ENCODE peak calls at places on chromosome 15, in six cellular contexts. X is cardiac fibroblast, E is HuH-7, F is mesenteric fat pad, A is AG09309, H is fibroblast of the conjunctiva. J is an unnamed sample.

GRCh38 chr15:45521596-45522167 is 873 bp downstream of the SLC30A4 start:
- DNase-seq in X (no peak), E (peak), F (no peak), A (no peak), H (no peak), J (no peak)

GRCh38 chr15:93658026-93658790 is 569.2 kb upstream of the RGMA start:
- DNase-seq in X (no peak), E (no peak), F (no peak), A (no peak), H (no peak), J (no peak)

GRCh38 chr15:52162260-52162659 is 28.9 kb downstream of the GNB5 start:
- DNase-seq in X (no peak), E (no peak), F (no peak), A (no peak), H (no peak), J (no peak)

GRCh38 chr15:50066202-50066601 is 52.8 kb downstream of the ATP8B4 start:
- DNase-seq in X (peak), E (no peak), F (no peak), A (no peak), H (no peak), J (no peak)

GRCh38 chr15:38176155-38176554 is 76.5 kb upstream of the SPRED1 start:
- DNase-seq in X (peak), E (no peak), F (no peak), A (peak), H (no peak), J (no peak)

GRCh38 chr15:22945071-22945470 is 35.1 kb downstream of the CYFIP1 start:
- DNase-seq in X (no peak), E (no peak), F (no peak), A (no peak), H (no peak), J (no peak)

GRCh38 chr15:28051920-28052633 is 47.0 kb downstream of the OCA2 start:
- DNase-seq in X (no peak), E (no peak), F (no peak), A (no peak), H (no peak), J (no peak)

GRCh38 chr15:38398134-38398533 is 55.8 kb upstream of the FAM98B start:
- DNase-seq in X (peak), E (no peak), F (no peak), A (peak), H (peak), J (no peak)

GRCh38 chr15:35151782-35152181 is 66.7 kb upstream of the NANOGP8 start:
- DNase-seq in X (no peak), E (no peak), F (no peak), A (no peak), H (no peak), J (no peak)

GRCh38 chr15:45454825-45455224 is 67.7 kb downstream of the SLC30A4 start:
- DNase-seq in X (peak), E (no peak), F (peak), A (peak), H (peak), J (no peak)

GRCh38 chr15:39497759-39498565 is 82.9 kb upstream of the THBS1 start:
- DNase-seq in X (no peak), E (no peak), F (no peak), A (no peak), H (no peak), J (no peak)

GRCh38 chr15:94070341-94071275 is 160.8 kb upstream of the MCTP2 start:
- DNase-seq in X (no peak), E (no peak), F (no peak), A (no peak), H (no peak), J (no peak)

GRCh38 chr15:68404056-68404798 is 27.7 kb downstream of the ITGA11 start:
- DNase-seq in X (no peak), E (no peak), F (peak), A (no peak), H (no peak), J (no peak)

GRCh38 chr15:65578904-65579728 is 31.8 kb downstream of the INTS14 start:
- DNase-seq in X (no peak), E (no peak), F (no peak), A (no peak), H (no peak), J (no peak)

GRCh38 chr15:38073278-38073930 is 139.0 kb downstream of the TMCO5A start:
- DNase-seq in X (peak), E (no peak), F (no peak), A (no peak), H (no peak), J (peak)

GRCh38 chr15:96629501-96629900 is 299.0 kb downstream of the NR2F2 start:
- DNase-seq in X (peak), E (no peak), F (no peak), A (no peak), H (no peak), J (no peak)

GRCh38 chr15:25501828-25502446 is 63.1 kb upstream of the UBE3A start:
- DNase-seq in X (peak), E (no peak), F (no peak), A (peak), H (no peak), J (peak)

GRCh38 chr15:77496710-77497107 is 76.0 kb downstream of the HMG20A start:
- DNase-seq in X (peak), E (peak), F (no peak), A (peak), H (peak), J (peak)

GRCh38 chr15:86044981-86045380 is 34.7 kb upstream of the AGBL1 start:
- DNase-seq in X (no peak), E (no peak), F (no peak), A (no peak), H (no peak), J (no peak)

GRCh38 chr15:95260856-95261255 is 1029.5 kb downstream of the MCTP2 start:
- DNase-seq in X (no peak), E (no peak), F (no peak), A (no peak), H (no peak), J (no peak)

GRCh38 chr15:64515825-64516224 is 55.4 kb downstream of the ZNF609 start:
- DNase-seq in X (no peak), E (no peak), F (no peak), A (no peak), H (no peak), J (no peak)

GRCh38 chr15:59662260-59662659 is 4.9 kb upstream of the GTF2A2 start:
- DNase-seq in X (peak), E (no peak), F (no peak), A (peak), H (peak), J (no peak)

GRCh38 chr15:52976050-52976449 is 185.9 kb upstream of the ONECUT1 start:
- DNase-seq in X (no peak), E (no peak), F (no peak), A (no peak), H (no peak), J (no peak)

GRCh38 chr15:96553006-96553405 is 222.5 kb downstream of the NR2F2 start:
- DNase-seq in X (no peak), E (no peak), F (no peak), A (no peak), H (no peak), J (no peak)

GRCh38 chr15:45094358-45094730 is 19.6 kb downstream of the DUOX2 start:
- DNase-seq in X (no peak), E (no peak), F (peak), A (no peak), H (no peak), J (no peak)

GRCh38 chr15:99239545-99240198 is 9.7 kb downstream of the TTC23 start:
- DNase-seq in X (no peak), E (no peak), F (no peak), A (no peak), H (no peak), J (no peak)

GRCh38 chr15:34514251-34514760 is 69.1 kb downstream of the GOLGA8B start:
- DNase-seq in X (peak), E (peak), F (no peak), A (no peak), H (peak), J (peak)

GRCh38 chr15:48559270-48559669 is 86.2 kb downstream of the FBN1 start:
- DNase-seq in X (peak), E (no peak), F (no peak), A (peak), H (peak), J (no peak)

GRCh38 chr15:35757790-35758189 is 211.8 kb upstream of the DPH6 start:
- DNase-seq in X (no peak), E (no peak), F (no peak), A (no peak), H (no peak), J (no peak)

GRCh38 chr15:81544385-81544784 is 170.4 kb upstream of the TMC3 start:
- DNase-seq in X (no peak), E (no peak), F (no peak), A (no peak), H (no peak), J (no peak)

GRCh38 chr15:55268054-55268695 is 21.4 kb downstream of the RAB27A start:
- DNase-seq in X (no peak), E (no peak), F (no peak), A (no peak), H (no peak), J (no peak)

GRCh38 chr15:31396881-31397560 is 70.4 kb downstream of the KLF13 start:
- DNase-seq in X (peak), E (peak), F (peak), A (no peak), H (peak), J (peak)

GRCh38 chr15:50257924-50258323 is 7.6 kb downstream of the HDC start:
- DNase-seq in X (peak), E (no peak), F (no peak), A (peak), H (no peak), J (no peak)

GRCh38 chr15:99090011-99090699 is 14.7 kb upstream of the SYNM start:
- DNase-seq in X (no peak), E (no peak), F (peak), A (no peak), H (no peak), J (peak)

GRCh38 chr15:70308011-70308761 is 210.5 kb upstream of the TLE3 start:
- DNase-seq in X (no peak), E (no peak), F (peak), A (no peak), H (no peak), J (no peak)

GRCh38 chr15:60026555-60026954 is 22.4 kb downstream of the FOXB1 start:
- DNase-seq in X (no peak), E (no peak), F (no peak), A (no peak), H (no peak), J (no peak)

GRCh38 chr15:70426065-70426821 is 328.5 kb upstream of the TLE3 start:
- DNase-seq in X (no peak), E (no peak), F (no peak), A (no peak), H (no peak), J (no peak)

GRCh38 chr15:96324900-96325299 is 5.6 kb upstream of the NR2F2 start:
- DNase-seq in X (no peak), E (no peak), F (no peak), A (no peak), H (no peak), J (no peak)